ENCODE peak calls at places on chromosomes 5 and 9, in eight cellular contexts. I is HepG2, G is stomach, V is esophagus muscularis mucosa, X is lung, P is heart right ventricle, Y is HFF-Myc, K is spleen. Q is an unnamed sample.
A peak's percentile ranks its signal among the peaks of the same experiment; 100 is the strongest.

GRCh38 chr9:124535846-124536245 is 28.6 kb upstream of the NR5A1 start:
- DNase-seq in Y (no peak), V (no peak), X (no peak), G (no peak), K (no peak), P (no peak), I (no peak), Q (no peak)

GRCh38 chr9:112032733-112033132 is 136.1 kb downstream of the UGCG start:
- DNase-seq in V (no peak), Y (no peak), K (no peak), X (no peak), P (no peak), I (no peak), G (no peak), Q (no peak)

GRCh38 chr9:79613145-79613544 is 41.4 kb downstream of the TLE4 start:
- DNase-seq in K (no peak), P (no peak), Y (no peak), V (no peak), X (no peak), G (no peak), I (no peak), Q (no peak)

GRCh38 chr9:127418037-127418471 is 6.1 kb upstream of the ZNF79 start:
- DNase-seq in P (no peak), X (no peak), G (no peak), K (no peak), Y (no peak), V (no peak), I (peak; percentile 44), Q (no peak)

GRCh38 chr5:129018836-129019235 is 53.5 kb downstream of the SLC27A6 start:
- DNase-seq in X (no peak), Y (no peak), G (no peak), I (no peak), K (no peak), V (no peak), P (no peak), Q (no peak)

GRCh38 chr9:29685531-29685930 is 2112.2 kb upstream of the C9orf72 start:
- DNase-seq in Y (no peak), G (no peak), K (no peak), I (no peak), V (no peak), X (no peak), P (no peak), Q (no peak)

GRCh38 chr9:27726244-27727141 is 153.2 kb upstream of the C9orf72 start:
- DNase-seq in X (peak; percentile 45), Y (peak; percentile 25), P (peak; percentile 24), I (peak; percentile 46), G (peak; percentile 52), K (no peak), V (no peak), Q (peak; percentile 49)

GRCh38 chr5:141211-141610 is 49.2 kb downstream of the PLEKHG4B start:
- DNase-seq in V (peak; percentile 74), Y (no peak), X (no peak), P (no peak), K (no peak), I (no peak), G (no peak), Q (no peak)

GRCh38 chr9:13149454-13149853 is 130.0 kb downstream of the MPDZ start:
- DNase-seq in K (no peak), P (peak; percentile 19), V (no peak), G (no peak), I (no peak), X (no peak), Y (no peak), Q (no peak)

GRCh38 chr5:152051499-152052454 is 127.1 kb upstream of the GLRA1 start:
- DNase-seq in G (no peak), K (no peak), Y (no peak), I (no peak), X (no peak), V (no peak), P (no peak), Q (no peak)

GRCh38 chr5:147782053-147783028 is at the start of gene JAKMIP2:
- DNase-seq in V (peak; percentile 94), P (peak; percentile 65), Y (peak; percentile 14), K (peak; percentile 91), X (peak; percentile 57), G (peak; percentile 45), I (no peak), Q (peak; percentile 85)

GRCh38 chr9:107437716-107438115 is 51.9 kb downstream of the KLF4 start:
- DNase-seq in K (no peak), V (no peak), I (no peak), X (no peak), G (no peak), P (no peak), Y (no peak), Q (no peak)

GRCh38 chr9:91714020-91714721 is 235.9 kb downstream of the ROR2 start:
- DNase-seq in K (peak; percentile 87), P (peak; percentile 85), V (no peak), I (no peak), X (peak; percentile 81), G (peak; percentile 74), Y (no peak), Q (peak; percentile 22)

GRCh38 chr9:79809477-79809876 is 237.7 kb downstream of the TLE4 start:
- DNase-seq in I (peak; percentile 67), V (no peak), P (no peak), G (no peak), X (no peak), K (no peak), Y (no peak), Q (no peak)

GRCh38 chr5:75512383-75513074 is 838 bp downstream of the POLK start:
- DNase-seq in K (no peak), X (no peak), P (no peak), Y (no peak), V (no peak), I (peak; percentile 14), G (no peak), Q (no peak)

GRCh38 chr5:75510836-75511434 is 494 bp downstream of the CERT1 start:
- DNase-seq in X (peak; percentile 59), I (peak; percentile 3), V (peak; percentile 92), P (peak; percentile 38), G (no peak), K (peak; percentile 94), Y (no peak), Q (no peak)

GRCh38 chr5:75514323-75514722 is 2.6 kb downstream of the POLK start:
- DNase-seq in Y (no peak), I (no peak), G (no peak), P (no peak), X (no peak), K (no peak), V (no peak), Q (no peak)

GRCh38 chr5:75511435-75512382 is at the start of the genes CERT1 and POLK:
- DNase-seq in V (peak; percentile 99), X (peak; percentile 99), K (peak; percentile 99), I (peak; percentile 96), P (peak; percentile 97), Y (peak; percentile 91), G (peak; percentile 97), Q (peak; percentile 97)

DNA sequence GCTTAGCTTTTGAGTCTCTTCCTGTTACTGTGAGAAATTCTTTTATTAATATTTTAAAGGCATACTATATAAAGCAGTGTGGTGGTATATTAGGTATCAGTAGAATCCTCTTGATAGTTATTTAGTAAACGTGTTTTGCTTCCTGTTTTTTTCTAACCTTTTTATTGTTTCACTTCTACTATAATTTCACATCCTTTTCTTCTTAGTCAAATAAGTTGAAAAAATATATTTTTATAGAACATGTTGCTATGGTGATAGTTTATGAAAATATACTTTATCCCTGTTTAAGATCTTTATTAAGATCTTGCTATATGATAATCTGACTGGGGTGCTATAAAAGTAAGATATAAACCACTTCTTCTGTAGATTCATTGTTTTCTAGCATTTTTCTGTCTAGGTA is 2.1 kb downstream of the POLK start:
- DNase-seq in Y (no peak), P (no peak), G (no peak), X (no peak), K (no peak), I (no peak), V (no peak), Q (no peak)
- H3K4me3 ChIP-seq in Y (no peak overlapping the region), P (no peak overlapping the region), G (no peak overlapping the region), X (no peak overlapping the region), K (no peak overlapping the region), I (no peak overlapping the region), V (no peak overlapping the region), Q (no peak overlapping the region)

GRCh38 chr5:16160706-16161105 is 18.9 kb downstream of the MARCHF11 start:
- DNase-seq in V (no peak), X (no peak), K (no peak), P (no peak), G (no peak), Y (peak; percentile 56), I (peak; percentile 60), Q (peak; percentile 33)
- TF ChIP-seq CTCF in V (peak; percentile 28), X (peak; percentile 37), K (peak; percentile 25), P (peak; percentile 36), G (peak; percentile 30), Y (peak; percentile 74), I (peak; percentile 79), Q (peak; percentile 75)

GRCh38 chr5:150514708-150515211 is 6.8 kb downstream of the NDST1 start:
- DNase-seq in Y (no peak), V (no peak), K (no peak), G (peak; percentile 80), I (peak; percentile 39), P (no peak), X (peak; percentile 60), Q (no peak)

GRCh38 chr5:150516011-150516410 is 8.1 kb downstream of the NDST1 start:
- DNase-seq in G (peak; percentile 83), I (peak; percentile 25), V (no peak), K (no peak), X (peak; percentile 40), P (no peak), Y (no peak), Q (no peak)

GRCh38 chr5:150513375-150514309 is 5.7 kb downstream of the NDST1 start:
- DNase-seq in G (no peak), X (no peak), I (no peak), Y (no peak), P (no peak), K (no peak), V (no peak), Q (no peak)

GRCh38 chr5:150517272-150518152 is 9.6 kb downstream of the NDST1 start:
- DNase-seq in P (peak; percentile 62), V (no peak), X (peak; percentile 88), Y (peak; percentile 73), K (no peak), I (peak; percentile 81), G (peak; percentile 86), Q (peak; percentile 91)

GRCh38 chr5:150515446-150515845 is 7.5 kb downstream of the NDST1 start:
- DNase-seq in X (no peak), K (no peak), G (no peak), I (no peak), Y (no peak), V (no peak), P (no peak), Q (no peak)
- H3K4me3 ChIP-seq in X (no peak overlapping the region), K (no peak overlapping the region), G (no peak overlapping the region), I (no peak overlapping the region), Y (no peak overlapping the region), V (no peak overlapping the region), P (no peak overlapping the region), Q (no peak overlapping the region)

GRCh38 chr9:92807031-92807756 is 42.6 kb upstream of the BICD2 start:
- DNase-seq in P (peak; percentile 17), V (no peak), X (no peak), I (no peak), Y (no peak), G (no peak), K (no peak), Q (no peak)

GRCh38 chr9:92804727-92805126 is 40.1 kb upstream of the BICD2 start:
- DNase-seq in Y (no peak), V (no peak), I (no peak), G (no peak), K (no peak), P (no peak), X (peak; percentile 6), Q (no peak)

GRCh38 chr9:92807757-92808725 is 43.4 kb upstream of the BICD2 start:
- DNase-seq in K (peak; percentile 76), P (peak; percentile 14), I (no peak), V (no peak), Y (no peak), G (no peak), X (no peak), Q (no peak)

GRCh38 chr9:92808726-92809451 is 44.3 kb upstream of the BICD2 start:
- DNase-seq in K (peak; percentile 87), G (peak; percentile 70), P (peak; percentile 70), I (peak; percentile 17), V (no peak), X (peak; percentile 42), Y (no peak), Q (peak; percentile 28)
- TF ChIP-seq CTCF in K (peak; percentile 27), G (no peak), P (no peak), I (peak; percentile 32), V (no peak), X (no peak), Y (peak; percentile 23), Q (peak; percentile 43)